ENCODE peak calls at places on chromosomes 7 and 10, in eight cellular contexts. M is lung, F is cardiac fibroblast, X is psoas muscle, Y is brain microvascular endothelial cell, R is astrocyte, C is osteoblast, S is HL-60. V is an unnamed sample.

GRCh38 chr7:44959433-44959951 is 19.3 kb downstream of the MYO1G start:
- DNase-seq in M (no peak), F (no peak), X (no peak), Y (no peak), R (no peak), C (peak), S (peak), V (no peak)

GRCh38 chr7:101114492-101114891 is 12.4 kb upstream of the SERPINE1 start:
- DNase-seq in M (no peak), F (no peak), X (no peak), Y (peak), R (no peak), C (peak), S (no peak), V (no peak)

GRCh38 chr7:20351901-20352300 is 21.2 kb downstream of the ITGB8 start:
- DNase-seq in M (no peak), F (peak), X (no peak), Y (no peak), R (peak), C (peak), S (no peak), V (no peak)

GRCh38 chr10:89540550-89540949 is 5.2 kb upstream of the SLC16A12 start:
- DNase-seq in M (no peak), F (no peak), X (no peak), Y (peak), R (peak), C (peak), S (no peak), V (no peak)

GRCh38 chr10:1476106-1476803 is 261.1 kb downstream of the ADARB2 start:
- DNase-seq in M (no peak), F (no peak), X (no peak), Y (no peak), R (no peak), C (no peak), S (no peak), V (no peak)

GRCh38 chr10:12350167-12350872 is 973 bp downstream of the CAMK1D start:
- DNase-seq in M (peak), F (peak), X (peak), Y (peak), R (peak), C (peak), S (peak), V (peak)

GRCh38 chr10:85667638-85668233 is 698.9 kb downstream of the GRID1 start:
- DNase-seq in M (no peak), F (no peak), X (no peak), Y (no peak), R (no peak), C (no peak), S (no peak), V (no peak)

GRCh38 chr10:19825690-19826089 is 9.5 kb downstream of the PLXDC2 start:
- DNase-seq in M (no peak), F (no peak), X (no peak), Y (no peak), R (no peak), C (no peak), S (peak), V (no peak)

GRCh38 chr7:114922652-114923402 is 933 bp downstream of the MDFIC start:
- DNase-seq in M (peak), F (peak), X (peak), Y (peak), R (peak), C (peak), S (peak), V (peak)

GRCh38 chr10:67612577-67613537 is 83.1 kb downstream of the CTNNA3 start:
- DNase-seq in M (no peak), F (peak), X (no peak), Y (peak), R (peak), C (peak), S (peak), V (no peak)

GRCh38 chr7:27159278-27160146 is 3.0 kb upstream of the HOXA7 start:
- DNase-seq in M (no peak), F (no peak), X (peak), Y (no peak), R (no peak), C (no peak), S (no peak), V (no peak)

GRCh38 chr10:48459270-48460147 is 145.4 kb downstream of the ARHGAP22 start:
- DNase-seq in M (no peak), F (no peak), X (peak), Y (no peak), R (no peak), C (peak), S (no peak), V (no peak)

GRCh38 chr10:63318491-63318890 is 147.3 kb downstream of the JMJD1C start:
- DNase-seq in M (no peak), F (peak), X (no peak), Y (no peak), R (no peak), C (no peak), S (no peak), V (no peak)

DNA sequence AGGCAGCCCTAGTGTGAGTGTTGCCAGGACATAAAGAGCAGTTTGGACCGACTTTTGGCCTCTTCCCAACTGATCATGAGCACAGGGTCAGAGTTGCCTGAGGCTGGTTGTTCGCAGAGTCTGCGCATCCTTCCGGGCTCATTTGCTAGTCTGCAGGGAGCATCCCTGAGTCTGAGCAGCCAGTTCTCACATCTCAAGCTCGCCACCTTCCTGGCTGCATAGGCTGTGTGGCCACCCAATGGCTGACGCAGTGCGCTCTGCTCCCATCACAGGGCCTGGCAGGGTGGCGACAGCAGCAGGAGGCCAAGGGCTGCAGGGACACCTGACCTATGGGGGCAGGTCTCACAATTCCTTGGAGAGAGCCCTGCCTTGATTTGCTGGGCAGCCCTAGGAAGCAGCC is 5.0 kb downstream of the GAD2 start:
- DNase-seq in M (no peak), F (no peak), X (no peak), Y (no peak), R (no peak), C (no peak), S (no peak), V (no peak)
- TF ChIP-seq CTCF in M (no peak), F (no peak), X (no peak), Y (no peak), R (no peak), C (no peak), S (no peak), V (no peak)

GRCh38 chr7:34497153-34497777 is 160.8 kb upstream of the NPSR1 start:
- DNase-seq in M (no peak), F (no peak), X (no peak), Y (peak), R (no peak), C (no peak), S (no peak), V (peak)
- TF ChIP-seq CTCF in M (no peak), F (peak), X (no peak), Y (peak), R (peak), C (no peak), S (no peak), V (peak)

GRCh38 chr10:132204781-132205473 is 18.2 kb downstream of the DPYSL4 start:
- DNase-seq in M (no peak), F (no peak), X (no peak), Y (no peak), R (no peak), C (peak), S (no peak), V (peak)
- TF ChIP-seq CTCF in M (no peak), F (no peak), X (no peak), Y (no peak), R (no peak), C (no peak), S (no peak), V (no peak)

GRCh38 chr7:142231716-142232115 is 26.1 kb downstream of the PRSS58 start:
- DNase-seq in M (no peak), F (no peak), X (no peak), Y (no peak), R (no peak), C (no peak), S (no peak), V (peak)
- TF ChIP-seq CTCF in M (no peak), F (peak), X (no peak), Y (peak), R (no peak), C (peak), S (no peak), V (peak)

DNA sequence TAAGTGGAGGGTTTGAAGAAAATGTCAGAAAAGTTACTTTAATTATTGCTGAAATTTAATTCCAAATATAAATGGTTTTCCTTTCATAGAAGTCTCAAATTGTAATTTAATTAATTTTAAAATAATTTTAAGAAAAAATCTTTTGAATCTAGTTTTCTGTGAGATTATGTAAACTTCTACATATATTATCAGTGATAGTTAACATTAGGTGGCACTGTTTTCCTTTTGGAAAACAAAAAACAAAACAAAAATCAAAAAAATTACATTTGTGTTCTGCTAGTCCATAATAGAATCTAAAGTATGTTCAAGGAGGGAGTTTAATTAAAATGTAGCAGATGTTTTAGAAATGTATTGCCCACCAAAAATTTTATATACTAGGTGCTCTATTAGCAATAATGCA is 1456.7 kb downstream of the REEP3 start:
- DNase-seq in M (no peak), F (no peak), X (no peak), Y (no peak), R (no peak), C (no peak), S (no peak), V (no peak)
- TF ChIP-seq CTCF in M (no peak), F (no peak), X (peak), Y (no peak), R (no peak), C (no peak), S (no peak), V (no peak)